ENCODE peak calls at places on chromosomes 6 and 20, in five cellular contexts. One of them, this sample, is unnamed.
A peak's percentile ranks its signal among the peaks of the same experiment; 100 is the strongest.

GRCh38 chr20:29750268-29750899 is 1507.1 kb upstream of the DEFB115 start:
- DNase-seq in body of pancreas: no peak
- DNase-seq in colonic mucosa: no peak
- DNase-seq in pancreas: no peak
- DNase-seq in brain microvascular endothelial cell: no peak
- DNase-seq in this sample: no peak

GRCh38 chr6:144285798-144286502 is 815 bp downstream of the UTRN start:
- DNase-seq in body of pancreas: peak; percentile 69
- DNase-seq in colonic mucosa: peak; percentile 82
- DNase-seq in pancreas: peak; percentile 68
- DNase-seq in brain microvascular endothelial cell: peak; percentile 26
- DNase-seq in this sample: peak; percentile 90

GRCh38 chr6:39388526-39389371 is 66.2 kb upstream of the KCNK16 start:
- DNase-seq in body of pancreas: no peak
- DNase-seq in colonic mucosa: no peak
- DNase-seq in pancreas: no peak
- DNase-seq in brain microvascular endothelial cell: no peak
- DNase-seq in this sample: no peak

GRCh38 chr20:53813728-53814459 is 220.3 kb upstream of the ZNF217 start:
- DNase-seq in body of pancreas: no peak
- DNase-seq in colonic mucosa: no peak
- DNase-seq in pancreas: no peak
- DNase-seq in brain microvascular endothelial cell: no peak
- DNase-seq in this sample: no peak

GRCh38 chr6:70376628-70377027 is 36.7 kb upstream of the FAM135A start:
- DNase-seq in body of pancreas: no peak
- DNase-seq in colonic mucosa: no peak
- DNase-seq in pancreas: no peak
- DNase-seq in brain microvascular endothelial cell: no peak
- DNase-seq in this sample: no peak

GRCh38 chr6:37556884-37557644 is 57.4 kb upstream of the CCDC167 start:
- DNase-seq in body of pancreas: no peak
- DNase-seq in colonic mucosa: no peak
- DNase-seq in pancreas: no peak
- DNase-seq in brain microvascular endothelial cell: no peak
- DNase-seq in this sample: no peak

GRCh38 chr6:104728444-104728843 is 131.3 kb downstream of the HACE1 start:
- DNase-seq in body of pancreas: no peak
- DNase-seq in colonic mucosa: no peak
- DNase-seq in pancreas: no peak
- DNase-seq in brain microvascular endothelial cell: no peak
- DNase-seq in this sample: no peak

GRCh38 chr20:1214838-1215261 is 11.0 kb upstream of the RAD21L1 start:
- DNase-seq in body of pancreas: no peak
- DNase-seq in colonic mucosa: no peak
- DNase-seq in pancreas: no peak
- DNase-seq in brain microvascular endothelial cell: no peak
- DNase-seq in this sample: no peak

GRCh38 chr6:30207619-30208295 is 5.4 kb downstream of the TRIM26 start:
- DNase-seq in body of pancreas: no peak
- DNase-seq in colonic mucosa: peak; percentile 66
- DNase-seq in pancreas: no peak
- DNase-seq in brain microvascular endothelial cell: no peak
- DNase-seq in this sample: no peak

GRCh38 chr6:43187821-43188220 is 5.8 kb downstream of the CUL9 start:
- DNase-seq in body of pancreas: no peak
- DNase-seq in colonic mucosa: no peak
- DNase-seq in pancreas: no peak
- DNase-seq in brain microvascular endothelial cell: no peak
- DNase-seq in this sample: no peak

GRCh38 chr6:46901747-46902362 is 19.9 kb downstream of the ADGRF5 start:
- DNase-seq in body of pancreas: no peak
- DNase-seq in colonic mucosa: no peak
- DNase-seq in pancreas: no peak
- DNase-seq in brain microvascular endothelial cell: no peak
- DNase-seq in this sample: peak; percentile 40

GRCh38 chr6:235763-236360 is 56.4 kb upstream of the DUSP22 start:
- DNase-seq in body of pancreas: no peak
- DNase-seq in colonic mucosa: no peak
- DNase-seq in pancreas: no peak
- DNase-seq in brain microvascular endothelial cell: peak; percentile 34
- DNase-seq in this sample: peak; percentile 24

GRCh38 chr6:144294016-144294415 is 8.9 kb downstream of the UTRN start:
- DNase-seq in body of pancreas: no peak
- DNase-seq in colonic mucosa: no peak
- DNase-seq in pancreas: no peak
- DNase-seq in brain microvascular endothelial cell: no peak
- DNase-seq in this sample: no peak

GRCh38 chr6:116945809-116946208 is 68.8 kb downstream of the RFX6 start:
- DNase-seq in body of pancreas: no peak
- DNase-seq in colonic mucosa: peak; percentile 27
- DNase-seq in pancreas: no peak
- DNase-seq in brain microvascular endothelial cell: no peak
- DNase-seq in this sample: no peak

GRCh38 chr6:16292432-16292831 is 54.0 kb downstream of the GMPR start:
- DNase-seq in body of pancreas: no peak
- DNase-seq in colonic mucosa: no peak
- DNase-seq in pancreas: no peak
- DNase-seq in brain microvascular endothelial cell: no peak
- DNase-seq in this sample: peak; percentile 46

GRCh38 chr20:51622004-51622874 is 79.7 kb upstream of the NFATC2 start:
- DNase-seq in body of pancreas: no peak
- DNase-seq in colonic mucosa: no peak
- DNase-seq in pancreas: no peak
- DNase-seq in brain microvascular endothelial cell: peak; percentile 9
- DNase-seq in this sample: no peak

GRCh38 chr6:35469711-35470662 is 1.8 kb downstream of the RPL10A start:
- DNase-seq in body of pancreas: peak; percentile 49
- DNase-seq in colonic mucosa: peak; percentile 58
- DNase-seq in pancreas: peak; percentile 60
- DNase-seq in brain microvascular endothelial cell: no peak
- DNase-seq in this sample: peak; percentile 44

GRCh38 chr6:112990971-112991370 is 643.8 kb downstream of the RFPL4B start:
- DNase-seq in body of pancreas: no peak
- DNase-seq in colonic mucosa: no peak
- DNase-seq in pancreas: no peak
- DNase-seq in brain microvascular endothelial cell: no peak
- DNase-seq in this sample: no peak

GRCh38 chr6:7136859-7137334 is 29.1 kb downstream of the RREB1 start:
- DNase-seq in body of pancreas: no peak
- DNase-seq in colonic mucosa: no peak
- DNase-seq in pancreas: no peak
- DNase-seq in brain microvascular endothelial cell: no peak
- DNase-seq in this sample: no peak

GRCh38 chr6:73800997-73801396 is 105.0 kb downstream of the CD109 start:
- DNase-seq in body of pancreas: no peak
- DNase-seq in colonic mucosa: no peak
- DNase-seq in pancreas: no peak
- DNase-seq in brain microvascular endothelial cell: no peak
- DNase-seq in this sample: no peak

GRCh38 chr6:44800171-44800671 is 412.7 kb downstream of the CDC5L start:
- DNase-seq in body of pancreas: peak; percentile 47
- DNase-seq in colonic mucosa: no peak
- DNase-seq in pancreas: peak; percentile 38
- DNase-seq in brain microvascular endothelial cell: peak; percentile 69
- DNase-seq in this sample: peak; percentile 45

GRCh38 chr20:63682384-63683139 is 13.9 kb upstream of the TNFRSF6B start:
- DNase-seq in body of pancreas: peak; percentile 25
- DNase-seq in colonic mucosa: no peak
- DNase-seq in pancreas: no peak
- DNase-seq in brain microvascular endothelial cell: peak; percentile 94
- DNase-seq in this sample: peak; percentile 84

GRCh38 chr6:37078814-37079213 is 73.4 kb downstream of the FGD2 start:
- DNase-seq in body of pancreas: no peak
- DNase-seq in colonic mucosa: no peak
- DNase-seq in pancreas: no peak
- DNase-seq in brain microvascular endothelial cell: no peak
- DNase-seq in this sample: no peak

GRCh38 chr6:93550551-93551276 is 131.4 kb upstream of the EPHA7 start:
- DNase-seq in body of pancreas: no peak
- DNase-seq in colonic mucosa: no peak
- DNase-seq in pancreas: no peak
- DNase-seq in brain microvascular endothelial cell: peak; percentile 10
- DNase-seq in this sample: no peak

GRCh38 chr20:47007826-47008655 is 113.4 kb downstream of the EYA2 start:
- DNase-seq in body of pancreas: no peak
- DNase-seq in colonic mucosa: no peak
- DNase-seq in pancreas: no peak
- DNase-seq in brain microvascular endothelial cell: no peak
- DNase-seq in this sample: no peak

GRCh38 chr6:139967497-139967896 is 593.0 kb upstream of the CITED2 start:
- DNase-seq in body of pancreas: no peak
- DNase-seq in colonic mucosa: no peak
- DNase-seq in pancreas: no peak
- DNase-seq in brain microvascular endothelial cell: no peak
- DNase-seq in this sample: no peak

GRCh38 chr6:70563540-70563939 is 3.2 kb upstream of the SDHAF4 start:
- DNase-seq in body of pancreas: no peak
- DNase-seq in colonic mucosa: no peak
- DNase-seq in pancreas: no peak
- DNase-seq in brain microvascular endothelial cell: peak; percentile 32
- DNase-seq in this sample: no peak

GRCh38 chr6:134892362-134892761 is 57.5 kb downstream of the ALDH8A1 start:
- DNase-seq in body of pancreas: no peak
- DNase-seq in colonic mucosa: no peak
- DNase-seq in pancreas: no peak
- DNase-seq in brain microvascular endothelial cell: no peak
- DNase-seq in this sample: no peak

GRCh38 chr6:89834884-89835792 is 5.5 kb downstream of the CASP8AP2 start:
- DNase-seq in body of pancreas: no peak
- DNase-seq in colonic mucosa: no peak
- DNase-seq in pancreas: no peak
- DNase-seq in brain microvascular endothelial cell: no peak
- DNase-seq in this sample: no peak

GRCh38 chr20:38973107-38973506 is 11.0 kb downstream of the DHX35 start:
- DNase-seq in body of pancreas: no peak
- DNase-seq in colonic mucosa: no peak
- DNase-seq in pancreas: no peak
- DNase-seq in brain microvascular endothelial cell: no peak
- DNase-seq in this sample: no peak

GRCh38 chr6:113352831-113353230 is 504.3 kb upstream of the MARCKS start:
- DNase-seq in body of pancreas: no peak
- DNase-seq in colonic mucosa: peak; percentile 59
- DNase-seq in pancreas: no peak
- DNase-seq in brain microvascular endothelial cell: no peak
- DNase-seq in this sample: no peak

GRCh38 chr6:167996424-167997199 is 859 bp upstream of the KIF25 start:
- DNase-seq in body of pancreas: no peak
- DNase-seq in colonic mucosa: no peak
- DNase-seq in pancreas: no peak
- DNase-seq in brain microvascular endothelial cell: no peak
- DNase-seq in this sample: no peak

GRCh38 chr20:46174469-46175126 is 56.5 kb downstream of the CD40 start:
- DNase-seq in body of pancreas: peak; percentile 74
- DNase-seq in colonic mucosa: peak; percentile 70
- DNase-seq in pancreas: peak; percentile 69
- DNase-seq in brain microvascular endothelial cell: peak; percentile 19
- DNase-seq in this sample: peak; percentile 81

GRCh38 chr6:82022614-82023102 is 224.9 kb downstream of the IBTK start:
- DNase-seq in body of pancreas: no peak
- DNase-seq in colonic mucosa: no peak
- DNase-seq in pancreas: no peak
- DNase-seq in brain microvascular endothelial cell: peak; percentile 68
- DNase-seq in this sample: no peak

GRCh38 chr6:124078169-124078568 is 274.5 kb downstream of the NKAIN2 start:
- DNase-seq in body of pancreas: no peak
- DNase-seq in colonic mucosa: no peak
- DNase-seq in pancreas: no peak
- DNase-seq in brain microvascular endothelial cell: no peak
- DNase-seq in this sample: no peak

DNA sequence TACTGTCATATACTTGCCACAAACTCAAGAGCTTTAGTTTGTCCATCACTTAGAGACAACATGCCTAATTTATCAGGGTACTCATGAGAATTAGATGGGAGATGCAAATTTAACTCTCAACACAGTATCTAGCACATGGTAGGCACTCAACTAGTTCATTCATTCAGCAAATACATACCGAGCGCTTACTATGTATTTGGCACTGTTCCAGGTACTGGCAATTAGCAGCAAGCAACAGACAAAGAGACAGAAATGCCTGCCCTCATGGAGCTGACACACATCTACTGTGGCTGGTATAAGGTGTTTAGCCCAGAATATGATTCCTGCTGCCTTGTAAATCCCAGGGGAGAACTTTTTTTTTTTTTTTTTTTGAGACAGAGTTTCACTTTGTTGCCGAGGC is 4.8 kb downstream of the MICAL1 start:
- DNase-seq in body of pancreas: no peak
- DNase-seq in colonic mucosa: no peak
- DNase-seq in pancreas: no peak
- DNase-seq in brain microvascular endothelial cell: no peak
- DNase-seq in this sample: no peak
- H3K36me3 ChIP-seq in body of pancreas: no peaks in the 10 kb centered on the region
- H3K36me3 ChIP-seq in colonic mucosa: no peaks in the 10 kb centered on the region
- H3K36me3 ChIP-seq in pancreas: no peaks in the 10 kb centered on the region
- H3K36me3 ChIP-seq in brain microvascular endothelial cell: peaks cover 49% of the 10 kb centered on the region
- H3K36me3 ChIP-seq in this sample: no peaks in the 10 kb centered on the region

DNA sequence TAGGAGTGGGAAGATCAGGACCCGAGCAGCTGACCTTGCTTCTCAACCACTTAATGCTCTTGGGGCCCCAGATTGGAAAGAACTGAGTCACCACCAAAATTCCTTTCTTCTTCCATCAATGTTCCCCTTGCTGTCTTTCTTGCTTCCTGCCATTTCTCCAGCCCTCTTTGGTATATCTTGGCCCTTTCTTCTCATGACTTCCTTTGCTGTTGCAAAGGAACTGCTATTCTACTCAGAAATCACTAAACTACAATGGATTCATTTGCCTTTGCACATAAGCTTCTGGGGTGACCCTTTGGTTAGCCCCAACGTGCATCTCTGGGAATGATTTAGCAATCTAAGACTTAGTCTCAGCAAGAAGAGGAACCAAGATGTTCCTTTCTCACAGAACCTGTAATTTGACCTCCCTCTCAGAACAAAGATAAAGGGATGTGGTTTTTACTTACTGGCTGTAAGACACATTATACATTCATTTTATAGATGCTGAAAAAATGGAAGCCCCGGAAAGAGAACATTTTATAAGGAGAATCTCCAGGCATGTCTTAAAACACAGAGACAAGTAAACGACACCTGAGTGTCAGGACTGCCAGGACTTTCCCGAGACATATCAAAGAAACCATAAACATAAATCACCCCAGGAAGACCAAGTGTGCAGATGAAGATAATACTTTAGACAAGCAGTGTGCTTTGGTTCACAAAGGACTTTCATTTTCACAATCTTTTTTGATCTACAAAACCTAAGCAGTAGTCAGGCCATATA is 98.9 kb upstream of the TNFAIP3 start:
- DNase-seq in body of pancreas: no peak
- DNase-seq in colonic mucosa: no peak
- DNase-seq in pancreas: no peak
- DNase-seq in brain microvascular endothelial cell: peak; percentile 57
- DNase-seq in this sample: no peak
- H3K27ac ChIP-seq in body of pancreas: no peak overlapping the region
- H3K27ac ChIP-seq in colonic mucosa: no peak overlapping the region
- H3K27ac ChIP-seq in pancreas: no peak overlapping the region
- H3K27ac ChIP-seq in brain microvascular endothelial cell: peak overlapping the region; percentile 87
- H3K27ac ChIP-seq in this sample: no peak overlapping the region

GRCh38 chr20:5100684-5101347 is 18.9 kb downstream of the PCNA start:
- DNase-seq in body of pancreas: peak; percentile 80
- DNase-seq in colonic mucosa: peak; percentile 81
- DNase-seq in pancreas: peak; percentile 77
- DNase-seq in brain microvascular endothelial cell: peak; percentile 64
- DNase-seq in this sample: peak; percentile 82
- TF ChIP-seq CTCF in body of pancreas: peak; percentile 85
- TF ChIP-seq CTCF in colonic mucosa: peak; percentile 90
- TF ChIP-seq CTCF in pancreas: peak; percentile 91
- TF ChIP-seq CTCF in brain microvascular endothelial cell: peak; percentile 87
- TF ChIP-seq CTCF in this sample: peak; percentile 91

GRCh38 chr6:136288566-136289326 is 900 bp downstream of the BCLAF1 start:
- DNase-seq in body of pancreas: peak; percentile 82
- DNase-seq in colonic mucosa: peak; percentile 81
- DNase-seq in pancreas: peak; percentile 79
- DNase-seq in brain microvascular endothelial cell: peak; percentile 97
- DNase-seq in this sample: peak; percentile 90
- H3K36me3 ChIP-seq in body of pancreas: no peaks in the 10 kb centered on the region
- H3K36me3 ChIP-seq in colonic mucosa: no peaks in the 10 kb centered on the region
- H3K36me3 ChIP-seq in pancreas: no peaks in the 10 kb centered on the region
- H3K36me3 ChIP-seq in brain microvascular endothelial cell: peaks cover 2% of the 10 kb centered on the region
- H3K36me3 ChIP-seq in this sample: no peaks in the 10 kb centered on the region